ENCODE peak calls at places on chromosomes 13 and 19, in four cellular contexts. C is left cardiac atrium, K is DMS153, U is GDM1. D is an unnamed sample.

GRCh38 chr19:38956264-38956663 is 19.3 kb downstream of the FBXO17 start:
- DNase-seq in C (no peak), U (no peak), K (no peak), D (no peak)

GRCh38 chr19:29687244-29687896 is 22.1 kb downstream of the PLEKHF1 start:
- DNase-seq in C (no peak), K (no peak), U (no peak), D (no peak)

GRCh38 chr13:66405908-66406802 is 824.0 kb downstream of the PCDH9 start:
- DNase-seq in U (no peak), C (no peak), K (no peak), D (no peak)

GRCh38 chr19:16891696-16892382 is 3.0 kb downstream of the F2RL3 start:
- DNase-seq in C (no peak), U (no peak), K (no peak), D (no peak)

GRCh38 chr13:94464771-94465170 is 14.7 kb downstream of the DCT start:
- DNase-seq in K (no peak), C (no peak), U (no peak), D (no peak)

GRCh38 chr13:32135655-32136054 is 104.1 kb downstream of the FRY start:
- DNase-seq in C (no peak), K (no peak), U (no peak), D (no peak)

GRCh38 chr13:57716295-57716694 is 84.8 kb downstream of the PCDH17 start:
- DNase-seq in U (no peak), C (no peak), K (no peak), D (no peak)

GRCh38 chr19:44648536-44649370 is 5.0 kb downstream of the PVR start:
- DNase-seq in C (peak), U (no peak), K (no peak), D (no peak)

GRCh38 chr13:111791131-111791530 is 275.8 kb upstream of the SOX1 start:
- DNase-seq in C (no peak), U (no peak), K (no peak), D (no peak)

GRCh38 chr19:54035215-54036178 is 28.2 kb downstream of the VSTM1 start:
- DNase-seq in K (no peak), C (no peak), U (no peak), D (no peak)

GRCh38 chr13:111925146-111925875 is 141.6 kb upstream of the SOX1 start:
- DNase-seq in K (no peak), U (no peak), C (no peak), D (no peak)

GRCh38 chr13:48501705-48502104 is 31.2 kb downstream of the RCBTB2 start:
- DNase-seq in K (no peak), C (no peak), U (no peak), D (no peak)

GRCh38 chr13:23743717-23744116 is 145.5 kb downstream of the MIPEP start:
- DNase-seq in C (no peak), U (no peak), K (no peak), D (no peak)

GRCh38 chr19:13803038-13803437 is 7.8 kb downstream of the ZSWIM4 start:
- DNase-seq in C (no peak), U (no peak), K (no peak), D (no peak)

GRCh38 chr19:42407085-42407815 is 17.2 kb upstream of the CNFN start:
- DNase-seq in U (no peak), K (no peak), C (no peak), D (no peak)

GRCh38 chr13:109301711-109302110 is 484.7 kb downstream of the IRS2 start:
- DNase-seq in C (no peak), U (no peak), K (no peak), D (no peak)

GRCh38 chr13:73372691-73373627 is 314.2 kb downstream of the KLF5 start:
- DNase-seq in C (no peak), K (no peak), U (no peak), D (no peak)